ENCODE peak calls at places on chromosomes 5 and 9, in five cellular contexts. B is stimulated activated CD4-positive, alpha-beta T cell treated with anti-CD3 and anti-CD28 coated beads, Interleukin-2, amount 100 ng/mL, for 48 hours; A is PC-3; R is GM04504; H is neural progenitor cell. P is an unnamed sample.

GRCh38 chr9:118577121-118577520 is 792.1 kb downstream of the BRINP1 start:
- DNase-seq in H (no peak), R (no peak), A (peak), B (no peak), P (peak)

GRCh38 chr5:17381926-17382325 is 116.1 kb upstream of the TAF11L2 start:
- DNase-seq in B (no peak), A (no peak), R (no peak), H (no peak), P (no peak)

GRCh38 chr9:136618578-136619547 is 43.9 kb upstream of the EGFL7 start:
- DNase-seq in R (no peak), B (no peak), A (no peak), H (no peak), P (no peak)

GRCh38 chr9:83429229-83429628 is 109.0 kb downstream of the FRMD3 start:
- DNase-seq in B (no peak), H (no peak), A (no peak), R (no peak), P (no peak)

GRCh38 chr5:93585054-93585751 is 2.2 kb downstream of the NR2F1 start:
- DNase-seq in B (no peak), H (peak), A (peak), R (no peak), P (peak)

GRCh38 chr9:4987996-4988421 is 2.9 kb downstream of the JAK2 start:
- DNase-seq in B (peak), A (peak), R (no peak), H (peak), P (no peak)

GRCh38 chr5:138969323-138970013 is 94.3 kb upstream of the LRRTM2 start:
- DNase-seq in B (no peak), R (no peak), H (no peak), A (no peak), P (no peak)

GRCh38 chr9:133533878-133534277 is 626 bp upstream of the ADAMTSL2 start:
- DNase-seq in A (no peak), H (no peak), B (no peak), R (peak), P (no peak)

GRCh38 chr9:133835273-133835901 is 97.2 kb upstream of the SARDH start:
- DNase-seq in B (no peak), A (no peak), H (peak), R (no peak), P (peak)

GRCh38 chr5:150181766-150182545 is 7.9 kb upstream of the SLC6A7 start:
- DNase-seq in A (no peak), H (no peak), R (no peak), B (no peak), P (no peak)

GRCh38 chr5:362978-363765 is 41.7 kb downstream of the AHRR start:
- DNase-seq in B (no peak), A (no peak), H (no peak), R (no peak), P (no peak)

GRCh38 chr5:67976812-67977455 is 238.6 kb upstream of the PIK3R1 start:
- DNase-seq in B (no peak), A (no peak), H (no peak), R (no peak), P (no peak)

GRCh38 chr9:115650768-115651167 is 502.8 kb upstream of the PAPPA start:
- DNase-seq in A (no peak), H (no peak), B (no peak), R (peak), P (no peak)

GRCh38 chr5:177311361-177311722 is 356 bp downstream of the MXD3 start:
- DNase-seq in B (no peak), A (peak), R (no peak), H (no peak), P (no peak)

GRCh38 chr9:113454914-113455761 is 8.4 kb upstream of the RGS3 start:
- DNase-seq in A (peak), R (peak), H (peak), B (no peak), P (no peak)

GRCh38 chr9:110810251-110810976 is 141.8 kb downstream of the MUSK start:
- DNase-seq in B (no peak), A (no peak), H (no peak), R (no peak), P (no peak)

GRCh38 chr5:43305948-43306563 is 7.2 kb downstream of the HMGCS1 start:
- DNase-seq in B (no peak), H (peak), R (no peak), A (peak), P (peak)

GRCh38 chr9:134689320-134690181 is 47.9 kb downstream of the COL5A1 start:
- DNase-seq in H (peak), A (peak), B (peak), R (no peak), P (peak)

GRCh38 chr9:99515087-99515486 is 293.0 kb downstream of the SEC61B start:
- DNase-seq in H (no peak), A (no peak), B (no peak), R (no peak), P (no peak)

GRCh38 chr9:135524130-135524861 is 3.1 kb downstream of the LCN1 start:
- DNase-seq in H (no peak), A (peak), B (no peak), R (peak), P (no peak)

GRCh38 chr5:177419045-177419444 is 7.4 kb upstream of the GRK6 start:
- DNase-seq in R (no peak), B (no peak), H (no peak), A (no peak), P (no peak)

GRCh38 chr5:167513383-167513782 is 778.1 kb upstream of the WWC1 start:
- DNase-seq in R (no peak), A (no peak), B (no peak), H (no peak), P (no peak)

GRCh38 chr9:84323777-84324317 is 16.7 kb downstream of the SLC28A3 start:
- DNase-seq in B (no peak), A (no peak), R (no peak), H (no peak), P (no peak)

GRCh38 chr5:10337986-10338385 is 15.5 kb upstream of the MARCHF6 start:
- DNase-seq in B (no peak), A (no peak), R (no peak), H (no peak), P (no peak)

GRCh38 chr5:178434851-178435250 is 155.3 kb downstream of the COL23A1 start:
- DNase-seq in A (no peak), H (peak), B (no peak), R (no peak), P (no peak)

GRCh38 chr9:91207481-91207888 is 154.2 kb downstream of the AUH start:
- DNase-seq in H (no peak), A (peak), R (no peak), B (no peak), P (no peak)

GRCh38 chr5:1322955-1323802 is 21.7 kb downstream of the CLPTM1L start:
- DNase-seq in H (no peak), R (no peak), B (no peak), A (no peak), P (no peak)

GRCh38 chr5:177303925-177304391 is 359 bp downstream of the PRELID1 start:
- DNase-seq in B (no peak), H (no peak), A (no peak), R (no peak), P (no peak)